ENCODE peak calls at places on chromosomes 12 and 14, in nine cellular contexts. Q is Peyer's patch; X is PC-9; E is uterus; Z is ovary; D is pancreas; I is stomach; C is CD4-positive, CD25-positive, alpha-beta regulatory T cell; O is CD4-positive, alpha-beta memory T cell. S is an unnamed sample.

GRCh38 chr14:101116486-101117130 is 213.1 kb upstream of the RTL1 start:
- DNase-seq in Q (peak; percentile 9), X (no peak), E (no peak), Z (no peak), D (no peak), I (no peak), C (no peak), O (no peak), S (no peak)

GRCh38 chr14:52467515-52468266 is 84.6 kb downstream of the TXNDC16 start:
- DNase-seq in Q (no peak), X (no peak), E (no peak), Z (no peak), D (no peak), I (no peak), C (no peak), O (no peak), S (no peak)

GRCh38 chr12:57046947-57047890 is 2.7 kb downstream of the MYO1A start:
- DNase-seq in Q (no peak), X (no peak), E (no peak), Z (no peak), D (no peak), I (no peak), C (no peak), O (peak; percentile 46), S (no peak)

GRCh38 chr12:115320967-115321366 is 637.0 kb upstream of the TBX3 start:
- DNase-seq in Q (no peak), X (no peak), E (peak; percentile 35), Z (no peak), D (peak; percentile 5), I (no peak), C (no peak), O (no peak), S (no peak)

GRCh38 chr12:115383668-115384067 is 699.7 kb upstream of the TBX3 start:
- DNase-seq in Q (no peak), X (no peak), E (no peak), Z (no peak), D (no peak), I (peak; percentile 49), C (no peak), O (no peak), S (peak; percentile 100)

GRCh38 chr12:44021471-44021971 is 185.6 kb downstream of the TMEM117 start:
- DNase-seq in Q (no peak), X (no peak), E (no peak), Z (no peak), D (no peak), I (no peak), C (no peak), O (no peak), S (no peak)

GRCh38 chr14:94582199-94582750 is 1.0 kb downstream of the SERPINA5 start:
- DNase-seq in Q (no peak), X (no peak), E (peak; percentile 49), Z (peak; percentile 77), D (peak; percentile 49), I (peak; percentile 46), C (no peak), O (no peak), S (no peak)

GRCh38 chr12:28253175-28253641 is 63.0 kb downstream of the CCDC91 start:
- DNase-seq in Q (no peak), X (no peak), E (no peak), Z (no peak), D (no peak), I (no peak), C (no peak), O (peak; percentile 45), S (peak; percentile 9)

GRCh38 chr14:61894452-61895077 is 132.3 kb downstream of the SNAPC1 start:
- DNase-seq in Q (peak; percentile 82), X (peak; percentile 65), E (peak; percentile 15), Z (no peak), D (peak; percentile 40), I (peak; percentile 65), C (peak; percentile 5), O (no peak), S (peak; percentile 58)

GRCh38 chr14:106556665-106557289 is 1030.4 kb downstream of the TMEM121 start:
- DNase-seq in Q (peak; percentile 79), X (peak; percentile 37), E (no peak), Z (no peak), D (peak; percentile 34), I (peak; percentile 60), C (peak; percentile 36), O (peak; percentile 64), S (no peak)

GRCh38 chr12:5258498-5258897 is 173.4 kb upstream of the NTF3 start:
- DNase-seq in Q (no peak), X (no peak), E (no peak), Z (no peak), D (no peak), I (no peak), C (no peak), O (no peak), S (peak; percentile 53)

GRCh38 chr12:124737040-124737419 is 126.6 kb downstream of the SCARB1 start:
- DNase-seq in Q (no peak), X (no peak), E (no peak), Z (no peak), D (no peak), I (no peak), C (no peak), O (no peak), S (no peak)

DNA sequence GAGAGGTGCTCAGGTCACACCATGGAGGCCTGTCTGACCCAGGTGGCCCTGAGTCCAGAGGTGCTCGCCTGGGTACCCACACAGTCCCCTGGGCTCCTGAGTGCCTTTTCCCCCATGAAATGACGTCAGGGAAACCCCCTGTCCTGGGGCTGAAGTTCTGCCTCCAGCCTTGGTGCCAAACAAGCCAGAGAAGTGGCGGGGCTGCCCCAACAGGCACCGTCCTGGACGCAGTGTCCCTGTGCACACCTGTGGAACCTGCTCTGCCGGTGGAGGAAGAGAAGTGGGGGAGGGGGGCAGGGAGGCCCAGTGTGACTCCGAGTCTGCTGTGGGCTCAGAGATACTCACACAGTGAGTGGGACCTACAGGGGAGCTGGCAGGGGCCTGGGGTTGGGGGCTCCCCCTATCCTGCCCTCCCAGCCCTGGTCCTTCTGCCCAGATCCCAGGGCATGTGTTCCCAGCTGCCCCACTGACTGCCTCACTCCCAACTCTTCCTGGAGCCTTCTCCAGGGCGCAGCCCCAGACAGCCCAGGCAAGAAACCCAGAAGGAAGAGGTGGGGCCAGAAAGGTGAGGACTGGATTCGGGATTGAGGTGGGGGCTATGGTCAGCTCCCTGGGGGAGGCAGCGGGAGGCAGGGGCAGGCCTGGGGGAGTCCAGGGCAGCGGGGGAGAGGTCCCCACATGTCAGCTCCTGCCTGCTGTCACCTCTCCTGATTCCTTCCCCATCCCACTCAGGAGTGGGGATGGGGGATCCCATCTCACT is 24.8 kb downstream of the CCDC85C start:
- DNase-seq in Q (no peak), X (peak; percentile 52), E (peak; percentile 20), Z (no peak), D (peak; percentile 88), I (peak; percentile 92), C (no peak), O (no peak), S (peak; percentile 61)
- H3K27ac ChIP-seq in Q (peak overlapping the region; percentile 69), X (peak overlapping the region; percentile 95), E (peak overlapping the region; percentile 85), Z (no peak overlapping the region), D (peak overlapping the region; percentile 82), I (peak overlapping the region; percentile 91), C (no peak overlapping the region), O (no peak overlapping the region), S (peak overlapping the region; percentile 71)

GRCh38 chr14:68634874-68635601 is 157.8 kb downstream of the ZFP36L1 start:
- DNase-seq in Q (peak; percentile 4), X (no peak), E (no peak), Z (no peak), D (no peak), I (no peak), C (no peak), O (no peak), S (no peak)

GRCh38 chr14:68638817-68639517 is 153.9 kb downstream of the ZFP36L1 start:
- DNase-seq in Q (no peak), X (no peak), E (no peak), Z (no peak), D (no peak), I (no peak), C (no peak), O (no peak), S (no peak)

GRCh38 chr14:68636597-68636996 is 156.3 kb downstream of the ZFP36L1 start:
- DNase-seq in Q (no peak), X (no peak), E (no peak), Z (no peak), D (no peak), I (no peak), C (no peak), O (no peak), S (no peak)

GRCh38 chr14:68638056-68638816 is 154.6 kb downstream of the ZFP36L1 start:
- DNase-seq in Q (no peak), X (no peak), E (no peak), Z (peak; percentile 20), D (no peak), I (no peak), C (no peak), O (no peak), S (no peak)

GRCh38 chr14:68637106-68638021 is 155.5 kb downstream of the ZFP36L1 start:
- DNase-seq in Q (no peak), X (no peak), E (peak; percentile 59), Z (peak; percentile 13), D (no peak), I (no peak), C (no peak), O (no peak), S (no peak)
- H3K4me1 ChIP-seq in Q (no peaks in the 10 kb centered on the region), X (no peaks in the 10 kb centered on the region), E (peaks cover 24% of the 10 kb centered on the region), Z (peaks cover 18% of the 10 kb centered on the region), D (no peaks in the 10 kb centered on the region), I (peaks cover 35% of the 10 kb centered on the region), C (peaks cover 7% of the 10 kb centered on the region), O (peaks cover 14% of the 10 kb centered on the region), S (no peaks in the 10 kb centered on the region)

DNA sequence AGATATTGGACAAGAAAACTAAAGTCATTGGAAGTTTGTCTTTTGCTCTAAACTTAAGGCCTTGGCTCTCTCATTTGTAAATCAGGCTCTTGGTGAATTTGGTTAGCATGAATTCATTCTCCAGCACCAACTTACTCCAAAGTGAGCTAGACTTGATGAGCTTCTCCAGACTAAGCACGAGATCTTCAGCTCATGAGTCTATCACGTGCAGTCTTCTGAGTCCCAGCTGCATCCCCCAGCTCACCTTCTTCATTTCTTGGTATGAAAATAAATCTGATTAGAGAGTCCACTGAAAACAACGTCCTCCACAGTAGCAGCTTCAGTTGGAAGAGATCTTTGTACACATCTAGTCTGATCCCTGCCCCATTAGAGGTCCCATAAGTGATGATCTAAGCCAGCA is 52.5 kb upstream of the DDX11 start:
- DNase-seq in Q (no peak), X (no peak), E (no peak), Z (no peak), D (no peak), I (no peak), C (no peak), O (no peak), S (no peak)
- H3K27ac ChIP-seq in Q (no peak overlapping the region), X (no peak overlapping the region), E (no peak overlapping the region), Z (no peak overlapping the region), D (no peak overlapping the region), I (no peak overlapping the region), C (no peak overlapping the region), O (no peak overlapping the region), S (no peak overlapping the region)

GRCh38 chr12:65204886-65205525 is 35.6 kb downstream of the LEMD3 start:
- DNase-seq in Q (peak; percentile 34), X (no peak), E (no peak), Z (no peak), D (no peak), I (no peak), C (no peak), O (no peak), S (no peak)
- H3K4me1 ChIP-seq in Q (no peaks in the 10 kb centered on the region), X (no peaks in the 10 kb centered on the region), E (no peaks in the 10 kb centered on the region), Z (peaks cover 2% of the 10 kb centered on the region), D (peaks cover 15% of the 10 kb centered on the region), I (no peaks in the 10 kb centered on the region), C (peaks cover 33% of the 10 kb centered on the region), O (peaks cover 36% of the 10 kb centered on the region), S (peaks cover 5% of the 10 kb centered on the region)